ENCODE peak calls at places on chromosomes 3 and 15, in six cellular contexts. One of them, this sample, is unnamed.

GRCh38 chr3:10015476-10015904 is 10.7 kb upstream of the FANCD2 start:
- DNase-seq in tibial nerve: peak; percentile 95
- DNase-seq in uterus: peak; percentile 95
- DNase-seq in stomach: peak; percentile 72
- DNase-seq in K562: no peak
- DNase-seq in body of pancreas: peak; percentile 45
- DNase-seq in this sample: peak; percentile 97

GRCh38 chr3:124599147-124599765 is 131.0 kb upstream of the UMPS start:
- DNase-seq in uterus: no peak
- DNase-seq in tibial nerve: no peak
- DNase-seq in stomach: no peak
- DNase-seq in K562: no peak
- DNase-seq in body of pancreas: peak; percentile 11
- DNase-seq in this sample: no peak

GRCh38 chr3:112811150-112811884 is 35.3 kb downstream of the CD200R1L start:
- DNase-seq in body of pancreas: no peak
- DNase-seq in stomach: no peak
- DNase-seq in tibial nerve: peak; percentile 61
- DNase-seq in uterus: peak; percentile 89
- DNase-seq in K562: no peak
- DNase-seq in this sample: peak; percentile 46

GRCh38 chr3:113264741-113265140 is 53.4 kb downstream of the BOC start:
- DNase-seq in uterus: peak; percentile 18
- DNase-seq in stomach: no peak
- DNase-seq in body of pancreas: no peak
- DNase-seq in tibial nerve: no peak
- DNase-seq in K562: no peak
- DNase-seq in this sample: no peak

GRCh38 chr15:48981941-48982340 is 18.2 kb upstream of the SHC4 start:
- DNase-seq in K562: no peak
- DNase-seq in tibial nerve: no peak
- DNase-seq in stomach: no peak
- DNase-seq in body of pancreas: no peak
- DNase-seq in uterus: no peak
- DNase-seq in this sample: no peak

GRCh38 chr3:166388321-166388720 is 551.1 kb upstream of the BCHE start:
- DNase-seq in stomach: no peak
- DNase-seq in K562: no peak
- DNase-seq in tibial nerve: no peak
- DNase-seq in uterus: no peak
- DNase-seq in body of pancreas: no peak
- DNase-seq in this sample: no peak

GRCh38 chr15:85598203-85598602 is 196.5 kb downstream of the KLHL25 start:
- DNase-seq in tibial nerve: no peak
- DNase-seq in uterus: no peak
- DNase-seq in body of pancreas: no peak
- DNase-seq in stomach: no peak
- DNase-seq in K562: no peak
- DNase-seq in this sample: no peak

GRCh38 chr3:131794766-131795381 is 239.9 kb downstream of the CPNE4 start:
- DNase-seq in tibial nerve: peak; percentile 47
- DNase-seq in body of pancreas: peak; percentile 29
- DNase-seq in uterus: no peak
- DNase-seq in K562: peak; percentile 47
- DNase-seq in stomach: no peak
- DNase-seq in this sample: peak; percentile 21

GRCh38 chr3:43236008-43236407 is 50.3 kb upstream of the SNRK start:
- DNase-seq in uterus: no peak
- DNase-seq in body of pancreas: no peak
- DNase-seq in K562: no peak
- DNase-seq in tibial nerve: no peak
- DNase-seq in stomach: no peak
- DNase-seq in this sample: no peak

GRCh38 chr3:40079203-40079844 is 230.2 kb upstream of the EIF1B start:
- DNase-seq in uterus: no peak
- DNase-seq in body of pancreas: no peak
- DNase-seq in tibial nerve: no peak
- DNase-seq in K562: no peak
- DNase-seq in stomach: no peak
- DNase-seq in this sample: no peak

GRCh38 chr3:189038773-189039720 is 132.7 kb upstream of the TPRG1 start:
- DNase-seq in uterus: no peak
- DNase-seq in body of pancreas: no peak
- DNase-seq in K562: no peak
- DNase-seq in tibial nerve: no peak
- DNase-seq in stomach: no peak
- DNase-seq in this sample: no peak

GRCh38 chr3:134002326-134002725 is 27.4 kb downstream of the SLCO2A1 start:
- DNase-seq in K562: no peak
- DNase-seq in uterus: no peak
- DNase-seq in tibial nerve: no peak
- DNase-seq in stomach: no peak
- DNase-seq in body of pancreas: no peak
- DNase-seq in this sample: no peak

GRCh38 chr3:50273689-50274065 is 4.7 kb downstream of the SEMA3B start:
- DNase-seq in tibial nerve: no peak
- DNase-seq in uterus: peak; percentile 35
- DNase-seq in stomach: no peak
- DNase-seq in K562: no peak
- DNase-seq in body of pancreas: no peak
- DNase-seq in this sample: no peak

GRCh38 chr3:132343018-132343612 is 25.9 kb downstream of the ACP3 start:
- DNase-seq in stomach: peak; percentile 42
- DNase-seq in body of pancreas: peak; percentile 62
- DNase-seq in K562: peak; percentile 55
- DNase-seq in uterus: peak; percentile 39
- DNase-seq in tibial nerve: peak; percentile 79
- DNase-seq in this sample: no peak

GRCh38 chr15:87753539-87753938 is 503.0 kb downstream of the NTRK3 start:
- DNase-seq in stomach: no peak
- DNase-seq in uterus: no peak
- DNase-seq in tibial nerve: no peak
- DNase-seq in K562: peak; percentile 63
- DNase-seq in body of pancreas: no peak
- DNase-seq in this sample: no peak

DNA sequence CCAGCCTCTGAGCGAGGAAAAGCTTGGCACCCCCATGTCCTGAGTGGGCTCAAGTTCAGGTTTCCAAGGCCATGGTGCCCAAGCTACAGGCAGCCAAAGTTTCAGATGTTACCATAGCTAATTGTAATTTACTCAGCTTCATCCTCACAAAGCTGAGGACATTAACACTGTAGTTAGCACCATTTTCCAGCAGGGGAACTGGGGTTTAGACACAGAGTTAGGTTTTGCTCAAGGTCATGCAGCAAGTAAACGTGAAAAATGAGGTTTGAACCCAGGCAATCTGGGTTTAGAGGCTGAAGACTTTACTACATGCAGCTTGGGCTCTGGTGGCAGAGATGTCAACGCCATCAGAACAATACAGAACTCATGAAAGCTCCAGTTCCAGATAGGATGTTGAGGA is 199.0 kb downstream of the TJP1 start:
- DNase-seq in K562: no peak
- DNase-seq in tibial nerve: no peak
- DNase-seq in stomach: no peak
- DNase-seq in uterus: no peak
- DNase-seq in body of pancreas: no peak
- DNase-seq in this sample: no peak
- TF ChIP-seq CTCF in K562: no peak
- TF ChIP-seq CTCF in tibial nerve: no peak
- TF ChIP-seq CTCF in stomach: no peak
- TF ChIP-seq CTCF in uterus: no peak
- TF ChIP-seq CTCF in body of pancreas: no peak
- TF ChIP-seq CTCF in this sample: no peak

DNA sequence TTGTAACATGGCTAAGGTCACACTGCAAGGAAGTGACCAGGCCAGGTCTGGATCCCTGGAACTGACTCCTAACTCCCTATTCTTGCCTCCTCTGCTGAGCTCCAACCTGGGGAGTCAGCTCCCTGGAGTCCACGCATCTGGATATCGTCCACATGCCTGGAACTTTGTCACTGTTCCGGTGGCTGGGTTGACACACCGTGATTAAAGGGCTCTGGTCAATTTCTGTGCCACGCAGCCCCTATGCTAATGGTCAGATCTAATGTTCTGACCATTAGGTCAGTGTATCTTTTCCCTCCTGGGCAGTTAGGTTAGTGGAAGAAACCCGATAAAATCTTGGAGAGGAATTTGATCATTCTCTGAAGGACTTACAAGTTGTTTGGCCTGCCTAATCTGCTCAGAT is 1.6 kb upstream of the TPM1 start:
- DNase-seq in uterus: peak; percentile 38
- DNase-seq in body of pancreas: peak; percentile 40
- DNase-seq in stomach: no peak
- DNase-seq in tibial nerve: no peak
- DNase-seq in K562: no peak
- DNase-seq in this sample: no peak
- H3K4me3 ChIP-seq in uterus: peak overlapping the region; percentile 77
- H3K4me3 ChIP-seq in body of pancreas: no peak overlapping the region
- H3K4me3 ChIP-seq in stomach: peak overlapping the region; percentile 83
- H3K4me3 ChIP-seq in tibial nerve: no peak overlapping the region
- H3K4me3 ChIP-seq in K562: no peak overlapping the region
- H3K4me3 ChIP-seq in this sample: no peak overlapping the region

DNA sequence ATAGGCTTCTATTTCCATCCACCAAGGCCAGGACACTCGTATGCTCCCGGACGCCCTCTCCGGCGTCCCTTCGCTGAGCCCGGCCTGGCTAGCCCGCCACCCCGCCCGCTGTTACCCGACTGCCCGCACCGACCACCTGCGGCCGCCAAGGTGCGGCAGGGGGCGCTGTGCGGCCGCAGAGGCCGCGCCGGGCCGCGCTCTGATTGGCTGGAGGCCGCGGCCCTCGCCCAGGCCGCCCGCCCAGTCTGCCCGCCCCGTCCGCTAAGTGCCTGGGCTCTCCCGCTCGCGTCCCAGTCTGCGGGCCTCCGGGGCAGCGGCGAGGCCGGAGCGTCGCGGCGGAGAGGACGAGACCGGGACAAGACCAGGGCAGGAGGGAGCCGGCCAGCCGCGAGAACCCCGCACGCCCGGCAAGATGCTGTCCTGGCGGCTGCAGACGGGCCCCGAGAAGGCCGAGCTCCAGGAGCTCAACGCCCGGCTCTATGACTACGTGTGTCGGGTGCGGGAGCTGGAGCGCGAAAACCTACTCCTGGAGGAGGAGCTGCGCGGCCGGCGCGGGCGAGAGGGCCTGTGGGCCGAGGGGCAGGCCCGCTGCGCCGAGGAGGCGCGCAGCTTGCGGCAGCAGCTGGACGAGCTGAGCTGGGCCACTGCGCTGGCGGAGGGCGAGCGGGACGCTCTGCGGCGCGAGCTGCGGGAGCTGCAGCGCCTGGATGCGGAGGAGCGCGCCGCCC is at the start of gene SYNM:
- DNase-seq in uterus: peak; percentile 66
- DNase-seq in stomach: peak; percentile 67
- DNase-seq in tibial nerve: peak; percentile 50
- DNase-seq in K562: peak; percentile 56
- DNase-seq in body of pancreas: peak; percentile 82
- DNase-seq in this sample: peak; percentile 90
- TF ChIP-seq POLR2A in uterus: peak; percentile 64
- TF ChIP-seq POLR2A in stomach: no peak
- TF ChIP-seq POLR2A in tibial nerve: peak; percentile 77
- TF ChIP-seq POLR2A in K562: no peak
- TF ChIP-seq POLR2A in body of pancreas: peak; percentile 57
- TF ChIP-seq POLR2A in this sample: no peak

GRCh38 chr3:56985460-56986327 is 74.8 kb upstream of the SPATA12 start:
- DNase-seq in K562: no peak
- DNase-seq in stomach: no peak
- DNase-seq in uterus: no peak
- DNase-seq in tibial nerve: no peak
- DNase-seq in body of pancreas: no peak
- DNase-seq in this sample: no peak
- TF ChIP-seq CTCF in K562: no peak
- TF ChIP-seq CTCF in stomach: no peak
- TF ChIP-seq CTCF in uterus: no peak
- TF ChIP-seq CTCF in tibial nerve: no peak
- TF ChIP-seq CTCF in body of pancreas: no peak
- TF ChIP-seq CTCF in this sample: no peak